ENCODE peak calls at places on chromosome 15, in ten cellular contexts. One of them, this sample, is unnamed.

GRCh38 chr15:80110920-80111319 is 41.9 kb upstream of the FAH start:
- DNase-seq in A549: no peak
- DNase-seq in Calu3: no peak
- DNase-seq in NB4: no peak
- DNase-seq in fibroblast of mammary gland: no peak
- DNase-seq in keratinocyte: no peak
- DNase-seq in RWPE2: no peak
- DNase-seq in fibroblast of lung: no peak
- DNase-seq in activated B cell treated with CpG ODN at 0.5 μM for 24 hours: no peak
- DNase-seq in GM13977: no peak
- DNase-seq in this sample: no peak

GRCh38 chr15:58755956-58756355 is 6.4 kb upstream of the ADAM10 start:
- DNase-seq in RWPE2: no peak
- DNase-seq in NB4: no peak
- DNase-seq in Calu3: peak; percentile 40
- DNase-seq in activated B cell treated with CpG ODN at 0.5 μM for 24 hours: no peak
- DNase-seq in fibroblast of lung: no peak
- DNase-seq in fibroblast of mammary gland: peak; percentile 25
- DNase-seq in A549: no peak
- DNase-seq in GM13977: no peak
- DNase-seq in keratinocyte: no peak
- DNase-seq in this sample: no peak

GRCh38 chr15:99566157-99566900 is 545 bp downstream of the MEF2A start:
- DNase-seq in A549: no peak
- DNase-seq in NB4: peak; percentile 71
- DNase-seq in Calu3: peak; percentile 24
- DNase-seq in keratinocyte: no peak
- DNase-seq in fibroblast of lung: peak; percentile 11
- DNase-seq in RWPE2: no peak
- DNase-seq in GM13977: peak; percentile 57
- DNase-seq in activated B cell treated with CpG ODN at 0.5 μM for 24 hours: peak; percentile 55
- DNase-seq in fibroblast of mammary gland: no peak
- DNase-seq in this sample: peak; percentile 52

GRCh38 chr15:66115568-66116206 is 137.9 kb downstream of the MEGF11 start:
- DNase-seq in Calu3: no peak
- DNase-seq in NB4: no peak
- DNase-seq in GM13977: no peak
- DNase-seq in keratinocyte: no peak
- DNase-seq in activated B cell treated with CpG ODN at 0.5 μM for 24 hours: no peak
- DNase-seq in RWPE2: no peak
- DNase-seq in fibroblast of mammary gland: peak; percentile 3
- DNase-seq in fibroblast of lung: no peak
- DNase-seq in A549: no peak
- DNase-seq in this sample: no peak

GRCh38 chr15:29086891-29087290 is 182.7 kb downstream of the NSMCE3 start:
- DNase-seq in Calu3: no peak
- DNase-seq in keratinocyte: no peak
- DNase-seq in activated B cell treated with CpG ODN at 0.5 μM for 24 hours: no peak
- DNase-seq in A549: no peak
- DNase-seq in RWPE2: peak; percentile 15
- DNase-seq in fibroblast of mammary gland: no peak
- DNase-seq in GM13977: no peak
- DNase-seq in NB4: no peak
- DNase-seq in fibroblast of lung: no peak
- DNase-seq in this sample: no peak

GRCh38 chr15:63712828-63713520 is 115.8 kb downstream of the FBXL22 start:
- DNase-seq in RWPE2: no peak
- DNase-seq in fibroblast of mammary gland: no peak
- DNase-seq in fibroblast of lung: no peak
- DNase-seq in Calu3: no peak
- DNase-seq in GM13977: peak; percentile 35
- DNase-seq in activated B cell treated with CpG ODN at 0.5 μM for 24 hours: no peak
- DNase-seq in keratinocyte: no peak
- DNase-seq in A549: no peak
- DNase-seq in NB4: no peak
- DNase-seq in this sample: peak; percentile 55

GRCh38 chr15:65368300-65368617 is 9.5 kb downstream of the IGDCC3 start:
- DNase-seq in fibroblast of lung: no peak
- DNase-seq in NB4: no peak
- DNase-seq in GM13977: no peak
- DNase-seq in keratinocyte: no peak
- DNase-seq in Calu3: no peak
- DNase-seq in RWPE2: peak; percentile 40
- DNase-seq in A549: no peak
- DNase-seq in fibroblast of mammary gland: no peak
- DNase-seq in activated B cell treated with CpG ODN at 0.5 μM for 24 hours: no peak
- DNase-seq in this sample: no peak

GRCh38 chr15:72136170-72137051 is 18.2 kb downstream of the SENP8 start:
- DNase-seq in A549: no peak
- DNase-seq in GM13977: no peak
- DNase-seq in keratinocyte: no peak
- DNase-seq in activated B cell treated with CpG ODN at 0.5 μM for 24 hours: no peak
- DNase-seq in fibroblast of mammary gland: no peak
- DNase-seq in fibroblast of lung: peak; percentile 6
- DNase-seq in Calu3: no peak
- DNase-seq in RWPE2: no peak
- DNase-seq in NB4: no peak
- DNase-seq in this sample: no peak

GRCh38 chr15:85587707-85588441 is 206.9 kb downstream of the KLHL25 start:
- DNase-seq in GM13977: no peak
- DNase-seq in RWPE2: no peak
- DNase-seq in fibroblast of mammary gland: peak; percentile 90
- DNase-seq in A549: peak; percentile 58
- DNase-seq in keratinocyte: peak; percentile 66
- DNase-seq in Calu3: peak; percentile 16
- DNase-seq in fibroblast of lung: peak; percentile 89
- DNase-seq in activated B cell treated with CpG ODN at 0.5 μM for 24 hours: no peak
- DNase-seq in NB4: no peak
- DNase-seq in this sample: no peak

GRCh38 chr15:98537516-98538060 is 110.8 kb upstream of the IGF1R start:
- DNase-seq in GM13977: no peak
- DNase-seq in activated B cell treated with CpG ODN at 0.5 μM for 24 hours: no peak
- DNase-seq in keratinocyte: peak; percentile 7
- DNase-seq in fibroblast of mammary gland: no peak
- DNase-seq in Calu3: no peak
- DNase-seq in RWPE2: no peak
- DNase-seq in NB4: no peak
- DNase-seq in A549: no peak
- DNase-seq in fibroblast of lung: no peak
- DNase-seq in this sample: no peak

GRCh38 chr15:65400760-65401606 is 21.8 kb downstream of the IGDCC4 start:
- DNase-seq in RWPE2: no peak
- DNase-seq in fibroblast of mammary gland: peak; percentile 79
- DNase-seq in keratinocyte: no peak
- DNase-seq in fibroblast of lung: peak; percentile 63
- DNase-seq in A549: peak; percentile 80
- DNase-seq in Calu3: peak; percentile 89
- DNase-seq in NB4: peak; percentile 85
- DNase-seq in activated B cell treated with CpG ODN at 0.5 μM for 24 hours: no peak
- DNase-seq in GM13977: peak; percentile 88
- DNase-seq in this sample: peak; percentile 85

GRCh38 chr15:100670505-100671021 is 68.2 kb downstream of the ASB7 start:
- DNase-seq in activated B cell treated with CpG ODN at 0.5 μM for 24 hours: no peak
- DNase-seq in fibroblast of mammary gland: no peak
- DNase-seq in NB4: no peak
- DNase-seq in fibroblast of lung: no peak
- DNase-seq in keratinocyte: no peak
- DNase-seq in Calu3: no peak
- DNase-seq in RWPE2: no peak
- DNase-seq in A549: no peak
- DNase-seq in GM13977: no peak
- DNase-seq in this sample: no peak

GRCh38 chr15:96720251-96720650 is 389.8 kb downstream of the NR2F2 start:
- DNase-seq in RWPE2: no peak
- DNase-seq in NB4: peak; percentile 96
- DNase-seq in fibroblast of mammary gland: no peak
- DNase-seq in keratinocyte: no peak
- DNase-seq in GM13977: no peak
- DNase-seq in Calu3: no peak
- DNase-seq in fibroblast of lung: no peak
- DNase-seq in activated B cell treated with CpG ODN at 0.5 μM for 24 hours: no peak
- DNase-seq in A549: no peak
- DNase-seq in this sample: no peak

GRCh38 chr15:73291441-73291840 is 77.3 kb downstream of the HCN4 start:
- DNase-seq in NB4: no peak
- DNase-seq in fibroblast of mammary gland: no peak
- DNase-seq in Calu3: no peak
- DNase-seq in RWPE2: no peak
- DNase-seq in keratinocyte: no peak
- DNase-seq in activated B cell treated with CpG ODN at 0.5 μM for 24 hours: no peak
- DNase-seq in GM13977: no peak
- DNase-seq in fibroblast of lung: no peak
- DNase-seq in A549: no peak
- DNase-seq in this sample: no peak

GRCh38 chr15:68377766-68378165 is 54.2 kb downstream of the ITGA11 start:
- DNase-seq in fibroblast of lung: no peak
- DNase-seq in Calu3: no peak
- DNase-seq in GM13977: no peak
- DNase-seq in A549: no peak
- DNase-seq in RWPE2: peak; percentile 26
- DNase-seq in activated B cell treated with CpG ODN at 0.5 μM for 24 hours: no peak
- DNase-seq in fibroblast of mammary gland: no peak
- DNase-seq in keratinocyte: no peak
- DNase-seq in NB4: no peak
- DNase-seq in this sample: no peak

GRCh38 chr15:96578393-96578792 is 247.9 kb downstream of the NR2F2 start:
- DNase-seq in RWPE2: no peak
- DNase-seq in NB4: no peak
- DNase-seq in Calu3: no peak
- DNase-seq in A549: no peak
- DNase-seq in keratinocyte: no peak
- DNase-seq in fibroblast of mammary gland: no peak
- DNase-seq in GM13977: no peak
- DNase-seq in activated B cell treated with CpG ODN at 0.5 μM for 24 hours: no peak
- DNase-seq in fibroblast of lung: no peak
- DNase-seq in this sample: no peak

DNA sequence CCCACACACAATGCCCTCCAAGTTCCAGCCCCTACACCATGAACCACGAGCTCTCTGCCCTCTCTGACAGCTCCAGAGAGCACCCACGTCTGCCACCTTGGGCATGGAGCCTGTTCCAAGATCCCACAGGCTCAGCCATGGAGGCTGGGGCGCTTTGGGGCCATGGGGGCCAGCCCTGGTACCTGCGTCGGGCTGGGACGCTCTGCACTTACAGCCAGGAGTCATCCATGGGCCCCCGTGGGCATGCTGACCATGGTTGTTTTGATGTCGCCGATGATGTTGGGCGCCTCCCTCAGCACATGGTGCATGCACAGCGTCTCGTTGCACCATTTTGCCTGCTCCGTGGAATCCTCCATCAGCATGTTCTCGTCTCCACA is 51.9 kb upstream of the UBE2Q2 start:
- DNase-seq in keratinocyte: no peak
- DNase-seq in GM13977: no peak
- DNase-seq in A549: no peak
- DNase-seq in fibroblast of mammary gland: no peak
- DNase-seq in RWPE2: no peak
- DNase-seq in activated B cell treated with CpG ODN at 0.5 μM for 24 hours: no peak
- DNase-seq in Calu3: no peak
- DNase-seq in NB4: no peak
- DNase-seq in fibroblast of lung: no peak
- DNase-seq in this sample: no peak
- TF ChIP-seq CTCF in keratinocyte: no peak
- TF ChIP-seq CTCF in GM13977: no peak
- TF ChIP-seq CTCF in A549: no peak
- TF ChIP-seq CTCF in fibroblast of mammary gland: no peak
- TF ChIP-seq CTCF in RWPE2: no peak
- TF ChIP-seq CTCF in activated B cell treated with CpG ODN at 0.5 μM for 24 hours: no peak
- TF ChIP-seq CTCF in Calu3: no peak
- TF ChIP-seq CTCF in NB4: no peak
- TF ChIP-seq CTCF in fibroblast of lung: no peak
- TF ChIP-seq CTCF in this sample: no peak

GRCh38 chr15:69727257-69727924 is 274.8 kb downstream of the RPLP1 start:
- DNase-seq in keratinocyte: no peak
- DNase-seq in A549: no peak
- DNase-seq in RWPE2: no peak
- DNase-seq in Calu3: no peak
- DNase-seq in NB4: peak; percentile 46
- DNase-seq in GM13977: no peak
- DNase-seq in fibroblast of lung: no peak
- DNase-seq in activated B cell treated with CpG ODN at 0.5 μM for 24 hours: no peak
- DNase-seq in fibroblast of mammary gland: no peak
- DNase-seq in this sample: no peak
- TF ChIP-seq CTCF in keratinocyte: no peak
- TF ChIP-seq CTCF in A549: no peak
- TF ChIP-seq CTCF in RWPE2: no peak
- TF ChIP-seq CTCF in Calu3: no peak
- TF ChIP-seq CTCF in NB4: no peak
- TF ChIP-seq CTCF in GM13977: no peak
- TF ChIP-seq CTCF in fibroblast of lung: no peak
- TF ChIP-seq CTCF in activated B cell treated with CpG ODN at 0.5 μM for 24 hours: no peak
- TF ChIP-seq CTCF in fibroblast of mammary gland: no peak
- TF ChIP-seq CTCF in this sample: no peak

GRCh38 chr15:88981244-88982215 is 68.4 kb upstream of the MFGE8 start:
- DNase-seq in RWPE2: no peak
- DNase-seq in NB4: no peak
- DNase-seq in A549: peak; percentile 86
- DNase-seq in GM13977: no peak
- DNase-seq in fibroblast of lung: peak; percentile 60
- DNase-seq in keratinocyte: no peak
- DNase-seq in fibroblast of mammary gland: no peak
- DNase-seq in Calu3: no peak
- DNase-seq in activated B cell treated with CpG ODN at 0.5 μM for 24 hours: no peak
- DNase-seq in this sample: no peak
- TF ChIP-seq CTCF in RWPE2: no peak
- TF ChIP-seq CTCF in NB4: no peak
- TF ChIP-seq CTCF in A549: no peak
- TF ChIP-seq CTCF in GM13977: no peak
- TF ChIP-seq CTCF in fibroblast of lung: no peak
- TF ChIP-seq CTCF in keratinocyte: no peak
- TF ChIP-seq CTCF in fibroblast of mammary gland: no peak
- TF ChIP-seq CTCF in Calu3: no peak
- TF ChIP-seq CTCF in activated B cell treated with CpG ODN at 0.5 μM for 24 hours: no peak
- TF ChIP-seq CTCF in this sample: no peak

DNA sequence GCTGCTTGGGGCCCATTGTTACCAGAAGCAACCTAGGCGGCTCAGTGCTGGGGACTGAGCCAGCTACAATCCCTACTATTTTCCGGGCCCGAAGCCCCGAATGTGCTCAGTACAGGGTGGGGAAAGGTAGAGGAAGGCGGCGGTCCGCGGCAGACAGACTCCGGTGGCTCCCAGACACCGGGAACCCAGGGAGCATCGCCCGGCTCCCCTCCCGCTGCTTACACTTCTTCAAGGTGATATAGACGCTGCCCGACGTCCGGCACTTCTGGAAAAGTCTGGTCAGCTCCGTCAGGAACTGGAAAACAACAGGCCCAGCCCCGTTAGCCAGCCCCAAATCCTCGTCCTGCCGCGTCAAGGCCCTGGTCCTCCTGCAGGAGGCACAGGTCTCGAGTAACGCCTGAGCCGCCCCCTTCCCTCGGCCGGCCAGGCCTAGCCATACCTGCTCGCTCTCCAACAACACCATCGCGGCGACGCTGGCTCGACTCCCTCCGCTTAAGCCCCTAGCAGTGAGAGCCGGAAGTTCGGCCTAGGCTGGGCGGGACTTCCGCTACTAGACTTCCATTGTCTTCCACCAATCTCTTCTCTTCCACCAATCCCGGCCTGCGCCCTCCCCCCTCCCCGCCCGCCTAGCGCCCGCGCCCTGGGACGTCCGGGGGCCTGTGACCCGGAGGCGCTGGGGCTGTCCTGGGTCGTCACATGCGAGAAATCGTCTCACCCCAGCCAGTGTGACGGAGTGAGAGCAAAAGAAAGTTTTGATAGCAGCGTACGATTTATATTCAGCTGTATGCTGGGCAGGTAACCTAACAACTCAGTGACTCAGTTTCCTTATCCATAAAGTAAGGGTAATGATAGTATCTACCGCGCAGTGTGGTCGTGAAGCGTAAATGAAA is at the start of gene SRP14:
- DNase-seq in Calu3: peak; percentile 81
- DNase-seq in NB4: peak; percentile 95
- DNase-seq in keratinocyte: peak; percentile 65
- DNase-seq in A549: peak; percentile 87
- DNase-seq in fibroblast of mammary gland: peak; percentile 90
- DNase-seq in RWPE2: peak; percentile 93
- DNase-seq in GM13977: peak; percentile 92
- DNase-seq in fibroblast of lung: peak; percentile 93
- DNase-seq in activated B cell treated with CpG ODN at 0.5 μM for 24 hours: peak; percentile 89
- DNase-seq in this sample: peak; percentile 94
- TF ChIP-seq CTCF in Calu3: no peak
- TF ChIP-seq CTCF in NB4: no peak
- TF ChIP-seq CTCF in keratinocyte: no peak
- TF ChIP-seq CTCF in A549: no peak
- TF ChIP-seq CTCF in fibroblast of mammary gland: no peak
- TF ChIP-seq CTCF in RWPE2: no peak
- TF ChIP-seq CTCF in GM13977: no peak
- TF ChIP-seq CTCF in fibroblast of lung: no peak
- TF ChIP-seq CTCF in activated B cell treated with CpG ODN at 0.5 μM for 24 hours: no peak
- TF ChIP-seq CTCF in this sample: no peak

This sample was measured in GM10248.